ENCODE peak calls at places on chromosomes 12 and 14, in six cellular contexts. R is H4; Q is nucleus accumbens; D is GM12864; P is DMS53; X is stimulated activated CD4-positive, alpha-beta T cell treated with anti-CD3 and anti-CD28 coated beads, TNF-alpha, amount 100 ng/mL, for 1 hour. F is an unnamed sample.

GRCh38 chr12:124100572-124101178 is 127.7 kb downstream of the ZNF664 start:
- DNase-seq in R (no peak), Q (no peak), D (no peak), P (no peak), X (no peak), F (no peak)

GRCh38 chr12:98752726-98753125 is 107.6 kb downstream of the APAF1 start:
- DNase-seq in R (peak; percentile 57), Q (no peak), D (no peak), P (no peak), X (no peak), F (no peak)

GRCh38 chr14:22653012-22653621 is 9.0 kb upstream of the OR6J1 start:
- DNase-seq in R (peak; percentile 72), Q (peak; percentile 0), D (peak; percentile 33), P (peak; percentile 81), X (peak; percentile 8), F (peak; percentile 29)

GRCh38 chr14:45252356-45253069 is 489 bp downstream of the MIS18BP1 start:
- DNase-seq in R (no peak), Q (no peak), D (no peak), P (peak; percentile 46), X (no peak), F (no peak)

GRCh38 chr14:64238049-64238448 is 56.1 kb downstream of the ESR2 start:
- DNase-seq in R (no peak), Q (no peak), D (no peak), P (no peak), X (no peak), F (no peak)

GRCh38 chr12:132925597-132926416 is 30.3 kb downstream of the ZNF605 start:
- DNase-seq in R (no peak), Q (no peak), D (no peak), P (peak; percentile 29), X (no peak), F (no peak)

GRCh38 chr12:49535921-49536525 is 2.8 kb upstream of the KCNH3 start:
- DNase-seq in R (no peak), Q (no peak), D (no peak), P (no peak), X (no peak), F (no peak)

GRCh38 chr14:92589213-92589852 is 75.8 kb downstream of the RIN3 start:
- DNase-seq in R (peak; percentile 23), Q (no peak), D (peak; percentile 41), P (peak; percentile 52), X (no peak), F (no peak)

GRCh38 chr12:79121486-79121885 is 256.9 kb downstream of the SYT1 start:
- DNase-seq in R (no peak), Q (no peak), D (no peak), P (peak; percentile 43), X (no peak), F (no peak)

GRCh38 chr14:25537846-25538455 is 488.0 kb upstream of the STXBP6 start:
- DNase-seq in R (peak; percentile 5), Q (no peak), D (no peak), P (peak; percentile 77), X (no peak), F (no peak)

GRCh38 chr12:96617178-96617577 is 127.8 kb downstream of the CFAP54 start:
- DNase-seq in R (no peak), Q (no peak), D (no peak), P (peak; percentile 58), X (no peak), F (no peak)

GRCh38 chr12:29428630-29429029 is 47.7 kb upstream of the ERGIC2 start:
- DNase-seq in R (peak; percentile 39), Q (no peak), D (no peak), P (peak; percentile 61), X (no peak), F (no peak)

GRCh38 chr14:49860988-49861387 is 8.4 kb upstream of the NEMF start:
- DNase-seq in R (no peak), Q (no peak), D (no peak), P (no peak), X (no peak), F (no peak)

GRCh38 chr12:68287106-68287505 is 33.7 kb upstream of the IL22 start:
- DNase-seq in R (no peak), Q (no peak), D (no peak), P (no peak), X (no peak), F (no peak)

GRCh38 chr12:100579844-100580243 is 6.4 kb downstream of the GAS2L3 start:
- DNase-seq in R (no peak), Q (no peak), D (no peak), P (no peak), X (no peak), F (no peak)

GRCh38 chr12:53378705-53379388 is 1.1 kb upstream of the SP1 start:
- DNase-seq in R (no peak), Q (no peak), D (no peak), P (peak; percentile 73), X (no peak), F (no peak)

GRCh38 chr12:26853303-26854027 is 20.5 kb upstream of the ITPR2 start:
- DNase-seq in R (peak; percentile 49), Q (peak; percentile 22), D (peak; percentile 48), P (peak; percentile 91), X (peak; percentile 59), F (peak; percentile 61)

GRCh38 chr12:120015313-120015712 is 26.3 kb downstream of the BICDL1 start:
- DNase-seq in R (no peak), Q (no peak), D (no peak), P (no peak), X (peak; percentile 39), F (no peak)

GRCh38 chr12:108820700-108821406 is 36.5 kb downstream of the SSH1 start:
- DNase-seq in R (no peak), Q (no peak), D (no peak), P (no peak), X (no peak), F (no peak)

GRCh38 chr12:107560906-107561285 is 124.7 kb upstream of the PWP1 start:
- DNase-seq in R (no peak), Q (no peak), D (no peak), P (no peak), X (no peak), F (no peak)

GRCh38 chr14:93543766-93544165 is 113.0 kb downstream of the UNC79 start:
- DNase-seq in R (peak; percentile 10), Q (no peak), D (no peak), P (peak; percentile 43), X (no peak), F (no peak)

GRCh38 chr14:72549026-72549425 is 344.9 kb downstream of the DPF3 start:
- DNase-seq in R (no peak), Q (no peak), D (no peak), P (no peak), X (no peak), F (no peak)

GRCh38 chr12:72273851-72274284 is 1.7 kb downstream of the TRHDE start:
- DNase-seq in R (no peak), Q (no peak), D (no peak), P (peak; percentile 66), X (no peak), F (no peak)

GRCh38 chr14:55766071-55766470 is 186.1 kb downstream of the KTN1 start:
- DNase-seq in R (no peak), Q (no peak), D (no peak), P (no peak), X (no peak), F (no peak)

GRCh38 chr12:91744613-91745012 is 401.0 kb downstream of the BTG1 start:
- DNase-seq in R (no peak), Q (no peak), D (no peak), P (no peak), X (no peak), F (no peak)

GRCh38 chr14:71725802-71726638 is 206.2 kb upstream of the RGS6 start:
- DNase-seq in R (peak; percentile 53), Q (no peak), D (no peak), P (no peak), X (no peak), F (no peak)